ENCODE peak calls at places on chromosomes 13 and 19, in four cellular contexts. Q is GM12878, L is H1, I is HepG2. H is an unnamed sample.

GRCh38 chr19:34096020-34096915 is 76.0 kb upstream of the LSM14A start:
- DNase-seq in I (peak), L (no peak), Q (no peak), H (peak)

GRCh38 chr13:60627071-60627686 is 230.2 kb downstream of the TDRD3 start:
- DNase-seq in L (peak), I (peak), Q (no peak), H (peak)

GRCh38 chr19:47725759-47726401 is 12.7 kb downstream of the EHD2 start:
- DNase-seq in L (no peak), Q (no peak), I (no peak), H (no peak)

GRCh38 chr13:110397445-110397844 is 90.4 kb downstream of the COL4A2 start:
- DNase-seq in L (no peak), Q (no peak), I (no peak), H (no peak)

GRCh38 chr19:48738557-48739399 is 1.6 kb downstream of the RASIP1 start:
- DNase-seq in Q (peak), I (peak), L (peak), H (peak)

GRCh38 chr13:90689111-90689510 is 658.4 kb upstream of the MIR17HG start:
- DNase-seq in I (no peak), Q (no peak), L (no peak), H (no peak)

GRCh38 chr13:100800283-100800875 is 125.8 kb upstream of the TMTC4 start:
- DNase-seq in L (no peak), Q (no peak), I (no peak), H (no peak)

GRCh38 chr13:89856512-89856911 is 1491.0 kb upstream of the MIR17HG start:
- DNase-seq in Q (no peak), L (no peak), I (no peak), H (no peak)

GRCh38 chr13:51524312-51524711 is 60.0 kb upstream of the WDFY2 start:
- DNase-seq in I (peak), Q (no peak), L (no peak), H (no peak)

GRCh38 chr19:51407631-51408131 is 9.8 kb downstream of the SIGLEC10 start:
- DNase-seq in Q (no peak), I (peak), L (no peak), H (no peak)

GRCh38 chr13:51758691-51759090 is 45.3 kb downstream of the DHRS12 start:
- DNase-seq in I (no peak), L (peak), Q (no peak), H (no peak)

GRCh38 chr19:8311461-8312260 is 3.5 kb upstream of the CD320 start:
- DNase-seq in L (no peak), Q (no peak), I (no peak), H (no peak)

GRCh38 chr13:107824636-107825035 is 390.7 kb downstream of the LIG4 start:
- DNase-seq in L (no peak), Q (no peak), I (no peak), H (no peak)

GRCh38 chr13:50141660-50142010 is 126.4 kb downstream of the KCNRG start:
- DNase-seq in Q (no peak), L (no peak), I (no peak), H (no peak)

GRCh38 chr13:36133950-36134349 is 2.8 kb upstream of the DCLK1 start:
- DNase-seq in Q (no peak), L (no peak), I (no peak), H (no peak)

GRCh38 chr13:25886438-25887214 is 165.2 kb downstream of the SHISA2 start:
- DNase-seq in L (no peak), Q (no peak), I (no peak), H (no peak)

GRCh38 chr19:4102339-4103072 is 21.4 kb downstream of the MAP2K2 start:
- DNase-seq in L (no peak), Q (no peak), I (no peak), H (no peak)

GRCh38 chr13:98350746-98351330 is 173.8 kb upstream of the RNF113B start:
- DNase-seq in I (no peak), Q (no peak), L (no peak), H (no peak)

GRCh38 chr19:43672061-43672679 is 2.2 kb upstream of the PLAUR start:
- DNase-seq in L (no peak), I (no peak), Q (no peak), H (no peak)

GRCh38 chr19:10899171-10899653 is 27.9 kb downstream of the CARM1 start:
- DNase-seq in L (no peak), Q (no peak), I (no peak), H (no peak)

GRCh38 chr19:35195822-35196221 is 32.7 kb downstream of the FAM187B start:
- DNase-seq in Q (peak), L (no peak), I (no peak), H (no peak)

GRCh38 chr19:18306209-18306902 is 16.5 kb downstream of the LSM4 start:
- DNase-seq in L (no peak), Q (no peak), I (no peak), H (no peak)

GRCh38 chr19:4981681-4981958 is 12.7 kb downstream of the KDM4B start:
- DNase-seq in L (no peak), I (no peak), Q (no peak), H (no peak)

GRCh38 chr13:111043575-111043982 is 71.5 kb upstream of the ARHGEF7 start:
- DNase-seq in I (no peak), Q (no peak), L (peak), H (no peak)

GRCh38 chr19:50649433-50650391 is at the start of gene C19orf81:
- DNase-seq in L (peak), I (no peak), Q (no peak), H (peak)

GRCh38 chr13:21063031-21063430 is 1.6 kb upstream of the LATS2 start:
- DNase-seq in Q (no peak), I (no peak), L (peak), H (no peak)

GRCh38 chr13:52162279-52163101 is 3.1 kb upstream of the NEK3 start:
- DNase-seq in L (no peak), Q (no peak), I (peak), H (no peak)

GRCh38 chr13:83940742-83941141 is 58.5 kb upstream of the SLITRK1 start:
- DNase-seq in Q (no peak), I (no peak), L (no peak), H (no peak)

GRCh38 chr13:25462301-25463125 is 90.7 kb downstream of the ATP8A2 start:
- DNase-seq in I (no peak), Q (no peak), L (no peak), H (no peak)

GRCh38 chr13:31896427-31896826 is 135.1 kb upstream of the FRY start:
- DNase-seq in Q (no peak), I (no peak), L (no peak), H (no peak)

GRCh38 chr13:31073859-31074718 is 87.6 kb downstream of the HSPH1 start:
- DNase-seq in Q (peak), I (no peak), L (no peak), H (no peak)

GRCh38 chr19:35225951-35226350 is 2.6 kb downstream of the FAM187B start:
- DNase-seq in L (no peak), Q (no peak), I (no peak), H (no peak)

GRCh38 chr19:7772752-7773291 is 9.8 kb downstream of the CLEC4M start:
- DNase-seq in Q (peak), L (no peak), I (no peak), H (no peak)

DNA sequence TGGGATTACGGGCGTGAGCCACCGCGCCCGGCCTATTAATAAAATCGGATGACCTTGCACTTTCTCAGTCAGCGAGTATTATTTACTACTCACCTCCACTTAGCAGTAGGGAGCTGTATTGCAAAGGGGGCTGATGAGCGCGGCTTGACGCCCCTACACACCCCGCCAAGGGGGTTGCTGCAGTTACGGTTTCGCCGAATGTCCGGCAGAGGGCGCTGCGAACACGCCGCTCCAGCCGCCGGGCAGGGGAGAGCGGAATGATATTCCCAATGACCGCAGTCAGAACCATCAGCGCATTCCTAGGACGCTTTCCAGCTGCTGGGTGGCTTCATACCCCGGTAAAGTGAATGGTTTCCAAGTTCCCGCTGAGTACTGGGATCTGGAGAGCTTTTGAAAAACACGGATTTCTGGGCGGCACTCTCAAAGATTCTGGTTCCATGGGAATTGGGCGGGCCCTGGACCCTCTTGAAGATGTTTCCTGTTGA is 30.0 kb upstream of the TPT1 start:
- DNase-seq in I (no peak), L (peak), Q (no peak), H (peak)
- H3K9ac ChIP-seq in I (no peak), L (no peak), Q (no peak), H (no peak)

GRCh38 chr19:19966862-19967261 is 66.1 kb downstream of the ZNF93 start:
- DNase-seq in L (no peak), I (no peak), Q (no peak), H (no peak)
- TF ChIP-seq SUZ12 in L (no peak), I (no peak), Q (no peak), H (no peak)

DNA sequence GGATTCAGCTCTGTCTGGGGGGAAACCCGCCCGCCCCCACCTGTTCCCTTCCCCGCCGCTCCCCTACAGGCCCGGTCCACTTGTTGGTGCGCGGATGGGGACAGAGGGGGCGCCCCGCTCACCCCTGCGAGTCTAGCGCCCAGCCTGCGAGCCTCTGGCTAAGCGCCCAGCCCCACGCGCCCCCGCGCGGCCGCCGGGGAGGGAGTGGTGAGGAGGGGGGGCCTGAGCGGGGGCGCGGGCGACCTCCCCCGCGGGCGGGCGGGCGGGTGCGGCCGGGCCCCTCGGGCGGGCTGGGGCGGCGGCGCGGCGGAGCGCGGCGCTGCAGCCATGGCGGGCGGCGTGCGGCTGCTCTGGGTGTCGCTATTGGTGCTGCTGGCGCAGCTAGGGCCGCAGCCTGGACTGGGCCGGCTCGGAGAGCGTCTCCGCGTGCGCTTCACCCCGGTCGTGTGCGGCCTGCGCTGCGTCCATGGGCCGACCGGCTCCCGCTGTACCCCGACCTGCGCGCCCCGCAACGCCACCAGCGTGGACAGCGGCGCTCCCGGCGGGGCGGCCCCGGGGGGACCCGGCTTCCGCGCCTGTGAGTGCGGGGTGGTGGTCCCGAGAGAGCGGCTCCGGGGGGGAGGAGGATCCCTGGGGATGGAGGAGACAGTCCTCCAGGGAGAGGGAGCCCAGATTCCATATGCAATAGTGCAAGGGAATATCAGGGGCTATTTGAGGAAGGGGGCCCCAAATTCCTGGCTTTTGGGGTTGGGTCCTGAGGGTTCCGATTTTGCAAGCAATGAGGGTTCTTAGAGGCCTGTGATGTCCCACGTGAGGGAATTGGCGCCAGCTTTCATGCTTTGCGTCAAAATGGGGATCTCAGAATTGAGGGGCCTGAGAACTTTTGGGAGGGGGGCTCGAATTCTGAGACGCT is at the start of gene LTBP4:
- DNase-seq in Q (no peak), I (no peak), L (no peak), H (no peak)
- H3K9ac ChIP-seq in Q (no peak), I (peak), L (no peak), H (peak)

GRCh38 chr13:97296740-97297139 is 74.6 kb downstream of the MBNL2 start:
- DNase-seq in Q (no peak), L (no peak), I (peak), H (no peak)
- TF ChIP-seq SUZ12 in Q (no peak), L (no peak), I (no peak), H (no peak)

GRCh38 chr19:14979136-14979497 is 547 bp downstream of the SLC1A6 start:
- DNase-seq in I (no peak), Q (no peak), L (no peak), H (no peak)

GRCh38 chr19:14974488-14974887 is 5.2 kb downstream of the SLC1A6 start:
- DNase-seq in I (no peak), Q (no peak), L (no peak), H (no peak)

GRCh38 chr19:14977128-14977527 is 2.5 kb downstream of the SLC1A6 start:
- DNase-seq in Q (no peak), I (no peak), L (no peak), H (no peak)

GRCh38 chr19:14979498-14980255 is at the start of gene SLC1A6:
- DNase-seq in Q (no peak), I (no peak), L (peak), H (peak)

GRCh38 chr19:14978377-14978776 is 1.3 kb downstream of the SLC1A6 start:
- DNase-seq in L (no peak), Q (no peak), I (no peak), H (no peak)
- H3K9ac ChIP-seq in L (no peak), Q (no peak), I (no peak), H (peak)

GRCh38 chr19:38683393-38684077 is 36.1 kb downstream of the ACTN4 start:
- DNase-seq in L (peak), I (peak), Q (no peak), H (no peak)

GRCh38 chr19:38684078-38684861 is 36.8 kb downstream of the ACTN4 start:
- DNase-seq in L (no peak), I (no peak), Q (no peak), H (no peak)

GRCh38 chr19:38684862-38685665 is 37.6 kb downstream of the ACTN4 start:
- DNase-seq in I (no peak), L (no peak), Q (no peak), H (no peak)

GRCh38 chr19:38682195-38682867 is 34.9 kb downstream of the ACTN4 start:
- DNase-seq in I (no peak), Q (no peak), L (no peak), H (no peak)

GRCh38 chr19:38682872-38683392 is 35.5 kb downstream of the ACTN4 start:
- DNase-seq in Q (no peak), L (no peak), I (no peak), H (no peak)
- TF ChIP-seq SUZ12 in Q (no peak), L (no peak), I (no peak), H (no peak)

GRCh38 chr13:113973218-113974164 is at the start of gene C13orf46:
- DNase-seq in Q (no peak), L (no peak), I (peak), H (no peak)

GRCh38 chr13:113975416-113975815 is 1.5 kb upstream of the C13orf46 start:
- DNase-seq in Q (no peak), L (no peak), I (no peak), H (no peak)

GRCh38 chr13:113972451-113973217 is 1.2 kb downstream of the C13orf46 start:
- DNase-seq in I (no peak), L (no peak), Q (no peak), H (no peak)

GRCh38 chr13:113976711-113977684 is 3.1 kb upstream of the C13orf46 start:
- DNase-seq in I (no peak), L (no peak), Q (no peak), H (peak)

DNA sequence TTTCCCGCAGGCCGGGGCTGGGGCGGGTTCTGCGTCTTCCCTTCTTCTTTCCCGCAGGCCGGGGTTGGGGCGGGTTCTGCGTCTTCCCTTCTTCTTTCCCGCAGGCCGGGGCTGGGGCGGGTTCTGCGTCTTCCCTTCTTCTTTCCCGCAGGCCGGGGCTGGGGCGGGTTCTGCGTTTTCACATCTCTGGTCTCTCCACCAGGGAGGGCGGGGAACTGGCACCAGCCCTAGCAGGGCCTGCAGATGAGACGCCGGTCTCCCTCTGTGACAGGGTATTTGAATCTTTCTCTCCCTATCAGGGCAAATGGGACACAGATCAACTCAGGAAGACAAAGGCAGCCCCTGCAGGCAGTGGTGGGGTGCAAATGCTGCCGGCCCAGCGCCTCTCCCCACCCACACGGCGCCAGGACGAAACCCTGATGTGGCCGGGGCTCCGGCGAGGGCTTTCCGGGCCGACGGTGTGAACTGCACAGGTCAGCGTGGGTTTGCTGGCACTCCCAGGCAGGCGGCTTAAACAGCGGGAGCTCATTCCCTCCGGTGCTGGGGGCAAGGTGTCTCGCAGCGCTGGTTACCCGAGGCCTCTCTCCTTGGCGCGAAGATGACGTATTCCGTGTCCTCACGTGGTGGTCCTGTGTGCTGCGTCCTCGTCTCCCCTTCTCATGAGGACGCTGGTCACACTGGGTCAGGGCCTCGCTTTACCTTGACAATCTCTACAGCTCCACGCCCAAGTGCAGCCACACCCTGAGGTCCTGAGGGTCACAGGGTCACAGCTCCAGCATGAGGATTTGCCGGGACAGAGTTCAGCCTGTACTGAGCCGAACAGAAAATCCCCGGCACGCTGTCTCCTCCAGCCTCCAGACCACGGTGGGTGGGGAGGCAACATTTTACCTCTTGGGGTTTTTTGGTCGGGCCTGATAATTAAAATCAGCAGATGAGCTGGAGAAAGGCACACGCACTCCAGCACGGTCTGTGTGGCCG is 717 bp upstream of the C13orf46 start:
- DNase-seq in I (no peak), Q (no peak), L (no peak), H (no peak)
- H3K9ac ChIP-seq in I (no peak), Q (no peak), L (no peak), H (no peak)

GRCh38 chr13:106104281-106104901 is 431.1 kb downstream of the EFNB2 start:
- DNase-seq in Q (no peak), L (no peak), I (no peak), H (no peak)
- TF ChIP-seq SUZ12 in Q (no peak), L (no peak), I (no peak), H (no peak)

H was measured in NT2/D1.